ENCODE peak calls at places on chromosomes 2 and 18, in seven cellular contexts. One of them, this sample, is unnamed.

GRCh38 chr2:101961287-101962242 is 30.2 kb upstream of the IL1R2 start:
- DNase-seq in GM03348: peak
- DNase-seq in dermis microvascular lymphatic vessel endothelial cell: no peak
- DNase-seq in cardiac fibroblast: peak
- DNase-seq in mesendoderm: peak
- DNase-seq in epithelial cell of esophagus: peak
- DNase-seq in Right ventricle myocardium superior: peak
- DNase-seq in this sample: peak

GRCh38 chr2:207603486-207603885 is 21.7 kb downstream of the METTL21A start:
- DNase-seq in GM03348: no peak
- DNase-seq in cardiac fibroblast: no peak
- DNase-seq in Right ventricle myocardium superior: no peak
- DNase-seq in dermis microvascular lymphatic vessel endothelial cell: no peak
- DNase-seq in epithelial cell of esophagus: no peak
- DNase-seq in mesendoderm: no peak
- DNase-seq in this sample: no peak

GRCh38 chr2:168171069-168171762 is 76.2 kb downstream of the STK39 start:
- DNase-seq in epithelial cell of esophagus: no peak
- DNase-seq in cardiac fibroblast: no peak
- DNase-seq in GM03348: no peak
- DNase-seq in dermis microvascular lymphatic vessel endothelial cell: no peak
- DNase-seq in Right ventricle myocardium superior: no peak
- DNase-seq in mesendoderm: no peak
- DNase-seq in this sample: peak

GRCh38 chr2:207311316-207312005 is 145.7 kb upstream of the KLF7 start:
- DNase-seq in GM03348: peak
- DNase-seq in dermis microvascular lymphatic vessel endothelial cell: peak
- DNase-seq in mesendoderm: peak
- DNase-seq in cardiac fibroblast: peak
- DNase-seq in Right ventricle myocardium superior: no peak
- DNase-seq in epithelial cell of esophagus: peak
- DNase-seq in this sample: peak

GRCh38 chr18:38077219-38077618 is 511.6 kb upstream of the CELF4 start:
- DNase-seq in Right ventricle myocardium superior: no peak
- DNase-seq in epithelial cell of esophagus: peak
- DNase-seq in dermis microvascular lymphatic vessel endothelial cell: no peak
- DNase-seq in GM03348: no peak
- DNase-seq in cardiac fibroblast: no peak
- DNase-seq in mesendoderm: peak
- DNase-seq in this sample: no peak

GRCh38 chr2:188573453-188573852 is 281.8 kb downstream of the GULP1 start:
- DNase-seq in Right ventricle myocardium superior: no peak
- DNase-seq in cardiac fibroblast: no peak
- DNase-seq in dermis microvascular lymphatic vessel endothelial cell: no peak
- DNase-seq in epithelial cell of esophagus: no peak
- DNase-seq in GM03348: no peak
- DNase-seq in mesendoderm: no peak
- DNase-seq in this sample: no peak

GRCh38 chr2:192560326-192560725 is 365.6 kb upstream of the TMEFF2 start:
- DNase-seq in epithelial cell of esophagus: no peak
- DNase-seq in cardiac fibroblast: no peak
- DNase-seq in mesendoderm: no peak
- DNase-seq in dermis microvascular lymphatic vessel endothelial cell: no peak
- DNase-seq in GM03348: no peak
- DNase-seq in Right ventricle myocardium superior: no peak
- DNase-seq in this sample: no peak

GRCh38 chr2:106536490-106536889 is 49.3 kb downstream of the CD8B2 start:
- DNase-seq in epithelial cell of esophagus: no peak
- DNase-seq in GM03348: no peak
- DNase-seq in dermis microvascular lymphatic vessel endothelial cell: no peak
- DNase-seq in Right ventricle myocardium superior: no peak
- DNase-seq in mesendoderm: no peak
- DNase-seq in cardiac fibroblast: no peak
- DNase-seq in this sample: no peak

GRCh38 chr18:34592961-34593382 is 117.1 kb upstream of the DTNA start:
- DNase-seq in mesendoderm: peak
- DNase-seq in dermis microvascular lymphatic vessel endothelial cell: peak
- DNase-seq in epithelial cell of esophagus: peak
- DNase-seq in Right ventricle myocardium superior: peak
- DNase-seq in GM03348: peak
- DNase-seq in cardiac fibroblast: peak
- DNase-seq in this sample: peak

GRCh38 chr2:101223814-101224231 is 28.9 kb upstream of the CNOT11 start:
- DNase-seq in Right ventricle myocardium superior: no peak
- DNase-seq in GM03348: peak
- DNase-seq in cardiac fibroblast: no peak
- DNase-seq in dermis microvascular lymphatic vessel endothelial cell: no peak
- DNase-seq in mesendoderm: no peak
- DNase-seq in epithelial cell of esophagus: no peak
- DNase-seq in this sample: no peak

GRCh38 chr2:130917006-130917688 is 80.4 kb downstream of the ARHGEF4 start:
- DNase-seq in GM03348: no peak
- DNase-seq in mesendoderm: peak
- DNase-seq in dermis microvascular lymphatic vessel endothelial cell: no peak
- DNase-seq in epithelial cell of esophagus: no peak
- DNase-seq in cardiac fibroblast: no peak
- DNase-seq in Right ventricle myocardium superior: no peak
- DNase-seq in this sample: no peak

GRCh38 chr2:51413726-51414125 is 381.8 kb upstream of the NRXN1 start:
- DNase-seq in GM03348: no peak
- DNase-seq in dermis microvascular lymphatic vessel endothelial cell: no peak
- DNase-seq in Right ventricle myocardium superior: no peak
- DNase-seq in epithelial cell of esophagus: no peak
- DNase-seq in cardiac fibroblast: no peak
- DNase-seq in mesendoderm: no peak
- DNase-seq in this sample: no peak

GRCh38 chr2:183255406-183255805 is 131.2 kb downstream of the NUP35 start:
- DNase-seq in GM03348: no peak
- DNase-seq in cardiac fibroblast: no peak
- DNase-seq in Right ventricle myocardium superior: no peak
- DNase-seq in mesendoderm: peak
- DNase-seq in epithelial cell of esophagus: no peak
- DNase-seq in dermis microvascular lymphatic vessel endothelial cell: no peak
- DNase-seq in this sample: no peak

GRCh38 chr2:47069628-47070154 is 85.4 kb downstream of the STPG4 start:
- DNase-seq in GM03348: peak
- DNase-seq in dermis microvascular lymphatic vessel endothelial cell: no peak
- DNase-seq in Right ventricle myocardium superior: peak
- DNase-seq in cardiac fibroblast: peak
- DNase-seq in epithelial cell of esophagus: peak
- DNase-seq in mesendoderm: peak
- DNase-seq in this sample: no peak

GRCh38 chr2:127829845-127830246 is 18.9 kb upstream of the WDR33 start:
- DNase-seq in mesendoderm: peak
- DNase-seq in Right ventricle myocardium superior: no peak
- DNase-seq in GM03348: no peak
- DNase-seq in dermis microvascular lymphatic vessel endothelial cell: no peak
- DNase-seq in cardiac fibroblast: no peak
- DNase-seq in epithelial cell of esophagus: peak
- DNase-seq in this sample: no peak

GRCh38 chr2:64467463-64467843 is 13.5 kb downstream of the LGALSL start:
- DNase-seq in Right ventricle myocardium superior: peak
- DNase-seq in mesendoderm: no peak
- DNase-seq in GM03348: no peak
- DNase-seq in cardiac fibroblast: no peak
- DNase-seq in epithelial cell of esophagus: no peak
- DNase-seq in dermis microvascular lymphatic vessel endothelial cell: no peak
- DNase-seq in this sample: no peak

GRCh38 chr18:68150976-68151375 is 563.9 kb downstream of the TMX3 start:
- DNase-seq in epithelial cell of esophagus: peak
- DNase-seq in cardiac fibroblast: no peak
- DNase-seq in Right ventricle myocardium superior: no peak
- DNase-seq in GM03348: no peak
- DNase-seq in dermis microvascular lymphatic vessel endothelial cell: no peak
- DNase-seq in mesendoderm: no peak
- DNase-seq in this sample: no peak

GRCh38 chr2:238380785-238381184 is 45.9 kb upstream of the ASB1 start:
- DNase-seq in dermis microvascular lymphatic vessel endothelial cell: no peak
- DNase-seq in Right ventricle myocardium superior: no peak
- DNase-seq in cardiac fibroblast: peak
- DNase-seq in GM03348: peak
- DNase-seq in epithelial cell of esophagus: peak
- DNase-seq in mesendoderm: peak
- DNase-seq in this sample: no peak

GRCh38 chr18:13137939-13138821 is 80.4 kb upstream of the LDLRAD4 start:
- DNase-seq in epithelial cell of esophagus: no peak
- DNase-seq in cardiac fibroblast: peak
- DNase-seq in GM03348: peak
- DNase-seq in Right ventricle myocardium superior: peak
- DNase-seq in dermis microvascular lymphatic vessel endothelial cell: peak
- DNase-seq in mesendoderm: no peak
- DNase-seq in this sample: no peak

GRCh38 chr18:58896268-58896667 is 31.6 kb downstream of the ZNF532 start:
- DNase-seq in cardiac fibroblast: no peak
- DNase-seq in epithelial cell of esophagus: no peak
- DNase-seq in mesendoderm: peak
- DNase-seq in dermis microvascular lymphatic vessel endothelial cell: no peak
- DNase-seq in GM03348: no peak
- DNase-seq in Right ventricle myocardium superior: no peak
- DNase-seq in this sample: no peak

GRCh38 chr2:7685342-7686015 is 768.3 kb downstream of the RNF144A start:
- DNase-seq in Right ventricle myocardium superior: no peak
- DNase-seq in epithelial cell of esophagus: peak
- DNase-seq in mesendoderm: peak
- DNase-seq in cardiac fibroblast: no peak
- DNase-seq in dermis microvascular lymphatic vessel endothelial cell: no peak
- DNase-seq in GM03348: peak
- DNase-seq in this sample: no peak

GRCh38 chr2:128626758-128627515 is 308.3 kb upstream of the HS6ST1 start:
- DNase-seq in dermis microvascular lymphatic vessel endothelial cell: no peak
- DNase-seq in mesendoderm: no peak
- DNase-seq in GM03348: no peak
- DNase-seq in Right ventricle myocardium superior: no peak
- DNase-seq in cardiac fibroblast: no peak
- DNase-seq in epithelial cell of esophagus: no peak
- DNase-seq in this sample: peak

GRCh38 chr2:240921319-240922233 is 15.4 kb downstream of the CROCC2 start:
- DNase-seq in Right ventricle myocardium superior: peak
- DNase-seq in dermis microvascular lymphatic vessel endothelial cell: no peak
- DNase-seq in cardiac fibroblast: peak
- DNase-seq in GM03348: peak
- DNase-seq in mesendoderm: no peak
- DNase-seq in epithelial cell of esophagus: peak
- DNase-seq in this sample: no peak

GRCh38 chr2:189252991-189253680 is 73.6 kb upstream of the COL5A2 start:
- DNase-seq in cardiac fibroblast: no peak
- DNase-seq in Right ventricle myocardium superior: no peak
- DNase-seq in dermis microvascular lymphatic vessel endothelial cell: no peak
- DNase-seq in epithelial cell of esophagus: no peak
- DNase-seq in GM03348: no peak
- DNase-seq in mesendoderm: no peak
- DNase-seq in this sample: no peak

GRCh38 chr2:113918229-113918628 is 28.3 kb downstream of the ACTR3 start:
- DNase-seq in dermis microvascular lymphatic vessel endothelial cell: no peak
- DNase-seq in GM03348: no peak
- DNase-seq in mesendoderm: no peak
- DNase-seq in epithelial cell of esophagus: no peak
- DNase-seq in Right ventricle myocardium superior: no peak
- DNase-seq in cardiac fibroblast: no peak
- DNase-seq in this sample: no peak

This sample was measured in nucleus accumbens.